ENCODE peak calls at places on chromosome 11, in eight cellular contexts. X is endodermal cell, E is SK-N-SH, N is esophagus squamous epithelium, H is ovary, B is Peyer's patch, L is SJSA1, A is psoas muscle. W is an unnamed sample. For H3K36me3, the result is how much of the 10 kb centered on the place peaks cover.

GRCh38 chr11:125272822-125273221 is 108.3 kb downstream of the PKNOX2 start:
- DNase-seq in N (no peak), A (no peak), L (no peak), E (no peak), H (no peak), B (no peak), X (peak), W (no peak)

GRCh38 chr11:10405858-10406592 is 49.0 kb upstream of the AMPD3 start:
- DNase-seq in B (peak), H (peak), L (peak), A (peak), E (peak), X (peak), N (no peak), W (peak)

GRCh38 chr11:122267602-122268001 is 151.6 kb upstream of the BLID start:
- DNase-seq in H (no peak), A (no peak), B (no peak), N (no peak), E (peak), X (peak), L (no peak), W (no peak)

GRCh38 chr11:123250811-123251655 is 56.0 kb upstream of the CLMP start:
- DNase-seq in A (no peak), H (no peak), L (no peak), X (no peak), N (no peak), B (no peak), E (no peak), W (no peak)

GRCh38 chr11:82790723-82791487 is 57.2 kb upstream of the FAM181B start:
- DNase-seq in X (peak), E (peak), H (peak), B (no peak), N (no peak), A (no peak), L (no peak), W (no peak)

GRCh38 chr11:72189448-72190250 is 2.3 kb upstream of the FOLR1 start:
- DNase-seq in B (no peak), A (no peak), N (no peak), L (no peak), H (no peak), X (peak), E (peak), W (no peak)

GRCh38 chr11:10139656-10140055 is 154.4 kb downstream of the SBF2 start:
- DNase-seq in L (no peak), H (no peak), N (no peak), E (no peak), A (no peak), X (no peak), B (no peak), W (no peak)

GRCh38 chr11:79219186-79220045 is 221.4 kb downstream of the TENM4 start:
- DNase-seq in X (peak), E (no peak), L (no peak), H (no peak), N (no peak), A (no peak), B (no peak), W (no peak)

GRCh38 chr11:69284081-69284511 is 9.9 kb upstream of the MYEOV start:
- DNase-seq in L (no peak), E (no peak), A (no peak), X (no peak), N (no peak), H (no peak), B (no peak), W (no peak)

DNA sequence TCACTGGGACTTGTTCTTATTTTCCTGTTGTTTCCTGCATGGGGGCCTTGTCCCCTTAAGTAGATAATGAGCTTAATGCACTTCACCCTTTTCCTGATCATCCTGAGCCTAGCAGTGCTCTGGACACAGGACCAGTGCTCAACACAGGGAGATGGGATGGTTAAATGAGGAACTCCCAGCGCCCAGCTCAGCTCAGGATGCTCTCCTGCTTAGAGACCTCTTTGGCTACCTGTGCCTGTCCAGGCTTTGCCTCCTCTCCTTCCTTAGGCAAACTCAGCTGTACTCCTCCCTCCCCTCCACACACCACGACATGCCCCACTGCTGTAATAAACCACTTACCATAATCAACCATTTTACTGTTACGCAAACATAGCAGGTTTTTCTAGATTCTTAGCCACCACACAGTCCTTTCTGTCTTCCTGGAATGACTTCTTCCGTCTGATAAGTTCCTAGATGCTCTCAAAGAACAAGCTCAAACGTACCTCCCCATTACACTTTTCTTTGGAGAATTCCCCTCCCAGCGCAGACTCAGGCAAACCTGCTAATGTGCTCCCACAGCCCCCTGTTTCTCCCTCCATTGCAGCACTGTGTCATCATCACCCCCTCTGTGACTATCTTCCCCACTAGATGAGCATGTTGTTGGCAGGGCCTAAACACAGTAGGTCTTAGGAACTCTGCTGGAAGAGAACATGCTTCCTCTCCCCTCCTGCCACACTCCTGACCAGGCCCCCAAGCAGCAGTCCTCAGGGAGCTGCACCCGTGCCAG is 113.6 kb downstream of the MICAL2 start:
- DNase-seq in H (no peak), E (no peak), A (no peak), X (no peak), N (no peak), L (no peak), B (no peak), W (no peak)
- H3K36me3 ChIP-seq in H (under half), E (half or more), A (under half), X (under half), N (under half), L (half or more), B (under half), W (under half)

DNA sequence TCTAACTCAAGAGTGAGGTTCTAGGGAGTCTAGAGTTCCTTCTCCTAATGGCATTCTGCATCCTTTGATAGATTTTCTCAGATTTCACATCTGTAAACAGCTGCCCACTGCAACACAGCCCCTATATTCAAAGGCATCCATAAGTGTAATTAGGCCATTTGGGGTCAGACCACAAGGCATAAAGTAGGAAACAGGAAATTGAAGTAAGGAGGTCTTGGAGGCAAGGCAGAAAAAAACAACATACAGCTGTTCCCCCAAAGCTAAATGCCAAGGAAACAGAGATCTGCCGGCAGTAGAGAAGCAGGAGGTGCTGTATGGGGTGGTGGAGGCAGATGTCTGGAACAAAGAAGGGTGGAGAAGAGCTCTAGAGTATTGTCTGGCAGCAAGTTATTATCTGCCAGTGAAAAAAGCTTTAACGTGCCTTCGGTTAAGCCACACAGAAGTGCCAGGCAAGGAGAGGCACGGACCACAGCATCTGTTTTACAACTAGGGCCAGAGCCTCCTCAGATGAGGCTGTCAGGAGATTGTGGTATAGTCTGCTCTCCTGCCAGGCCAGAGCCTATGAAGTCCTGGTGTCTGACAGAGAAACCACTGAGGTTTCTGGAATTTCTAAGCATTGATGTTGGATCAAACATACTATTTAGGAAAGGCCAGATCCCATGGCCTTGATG is 100.2 kb upstream of the CHRM4 start:
- DNase-seq in X (no peak), H (no peak), L (no peak), A (no peak), N (no peak), B (no peak), E (no peak), W (no peak)
- H3K27ac ChIP-seq in X (no peak), H (no peak), L (no peak), A (no peak), N (no peak), B (peak), E (no peak), W (no peak)

DNA sequence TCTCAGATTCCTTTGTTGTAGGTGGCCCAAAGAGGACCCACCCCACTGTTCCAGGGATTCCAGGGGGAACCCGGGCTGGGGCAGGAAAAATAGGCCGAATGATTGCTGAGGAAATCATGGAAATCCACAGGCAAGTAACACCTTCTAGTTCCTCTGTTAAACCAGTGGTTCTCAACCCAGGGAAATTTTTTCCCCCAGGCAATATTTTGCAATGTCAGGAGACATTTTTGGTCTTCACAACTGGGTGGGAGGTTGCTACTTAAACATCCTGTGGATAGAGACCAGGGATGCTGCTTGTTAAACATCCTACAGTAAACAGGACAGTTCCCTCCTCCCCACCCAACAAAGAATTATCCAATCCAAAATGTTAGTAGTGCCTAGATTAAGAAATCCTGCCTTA is 84.7 kb downstream of the BTBD10 start:
- DNase-seq in H (no peak), L (no peak), N (no peak), A (no peak), X (no peak), B (no peak), E (no peak), W (no peak)
- H3K36me3 ChIP-seq in H (under half), L (under half), N (under half), A (under half), X (under half), B (under half), E (under half), W (half or more)

DNA sequence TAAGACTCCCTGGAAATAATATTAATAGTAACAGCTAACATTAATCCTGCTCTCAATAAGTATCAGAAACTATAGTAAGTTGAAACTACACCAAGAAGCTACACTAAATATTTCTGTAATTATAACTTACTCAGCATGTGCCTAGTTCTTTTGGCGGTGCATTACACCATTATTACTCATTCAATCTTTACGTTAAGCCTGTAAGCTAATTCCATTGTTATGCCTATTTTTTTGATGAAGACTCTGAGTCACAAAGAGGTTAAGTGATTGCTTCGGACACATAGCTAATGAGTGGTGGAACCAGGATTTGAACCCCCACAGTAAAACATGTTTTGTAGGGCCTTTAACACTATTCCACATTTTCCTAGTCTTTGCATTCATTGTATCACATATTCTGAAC is 111.6 kb downstream of the RASSF10 start:
- DNase-seq in N (no peak), L (no peak), H (no peak), A (no peak), B (no peak), X (no peak), E (no peak), W (no peak)
- H3K27ac ChIP-seq in N (peak), L (no peak), H (no peak), A (no peak), B (no peak), X (no peak), E (no peak), W (no peak)

GRCh38 chr11:132466983-132467382 is 1065.3 kb downstream of the OPCML start:
- DNase-seq in N (no peak), A (no peak), E (no peak), L (no peak), B (no peak), X (peak), H (no peak), W (no peak)

GRCh38 chr11:132471491-132471890 is 1060.8 kb downstream of the OPCML start:
- DNase-seq in H (no peak), B (no peak), N (no peak), X (no peak), A (no peak), L (no peak), E (no peak), W (no peak)

GRCh38 chr11:132475046-132475445 is 1057.3 kb downstream of the OPCML start:
- DNase-seq in A (no peak), X (no peak), E (no peak), L (no peak), B (no peak), N (no peak), H (no peak), W (no peak)

DNA sequence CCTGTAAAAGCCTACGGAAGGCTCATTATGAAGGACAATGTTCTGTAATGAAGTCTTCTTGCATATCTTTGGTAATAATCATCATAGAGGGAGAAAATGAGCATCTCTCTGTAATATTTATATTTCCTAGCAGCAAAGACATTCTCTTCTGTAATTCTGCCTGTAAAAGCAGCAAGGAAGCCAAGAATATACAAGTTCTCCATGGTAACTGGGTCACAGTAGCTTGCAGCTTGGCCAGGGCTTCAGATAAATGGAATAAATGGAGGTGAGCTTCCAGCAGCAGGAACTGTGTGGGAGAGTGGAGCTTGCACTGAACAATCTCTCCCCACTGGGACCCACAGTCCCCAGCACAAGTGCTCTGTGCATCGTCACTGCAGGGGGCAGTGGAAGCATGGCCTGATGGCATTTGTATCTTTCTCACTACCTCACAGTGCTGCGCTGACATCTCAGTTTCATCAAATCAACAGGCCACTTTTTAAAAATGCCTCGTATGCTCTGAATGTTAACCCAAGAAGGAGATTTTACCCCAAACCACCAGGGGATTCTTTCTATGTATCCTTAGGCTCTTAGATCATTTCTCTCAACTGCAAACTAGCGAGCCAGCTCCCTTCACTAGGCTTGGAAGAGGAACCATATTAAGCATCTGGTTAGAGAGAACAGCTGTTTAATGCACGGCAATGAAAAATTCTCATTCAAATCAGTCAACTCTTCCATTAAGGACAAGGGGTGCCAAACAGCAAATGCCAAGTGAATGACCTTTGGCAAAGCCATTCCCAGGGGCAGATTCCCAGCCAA is 1059.7 kb downstream of the OPCML start:
- DNase-seq in B (no peak), E (no peak), H (no peak), A (no peak), X (no peak), L (no peak), N (no peak), W (no peak)
- H3K36me3 ChIP-seq in B (under half), E (under half), H (under half), A (under half), X (under half), L (under half), N (under half), W (under half)

GRCh38 chr11:57498540-57498939 is 17.0 kb downstream of the SLC43A1 start:
- DNase-seq in E (no peak), X (no peak), L (no peak), B (no peak), H (no peak), A (peak), N (no peak), W (no peak)

GRCh38 chr11:57500926-57501325 is 14.6 kb downstream of the SLC43A1 start:
- DNase-seq in L (no peak), N (no peak), B (no peak), X (no peak), A (no peak), E (no peak), H (no peak), W (no peak)

GRCh38 chr11:57499413-57499982 is 16.0 kb downstream of the SLC43A1 start:
- DNase-seq in L (peak), A (peak), X (peak), N (peak), E (peak), H (peak), B (peak), W (no peak)

GRCh38 chr11:57500526-57500925 is 15.0 kb downstream of the SLC43A1 start:
- DNase-seq in N (no peak), A (peak), H (peak), E (no peak), B (no peak), X (no peak), L (no peak), W (no peak)

GRCh38 chr11:57499983-57500461 is 15.5 kb downstream of the SLC43A1 start:
- DNase-seq in N (no peak), E (no peak), X (no peak), B (no peak), H (no peak), L (no peak), A (no peak), W (no peak)
- H3K27ac ChIP-seq in N (peak), E (peak), X (no peak), B (peak), H (peak), L (no peak), A (peak), W (no peak)

DNA sequence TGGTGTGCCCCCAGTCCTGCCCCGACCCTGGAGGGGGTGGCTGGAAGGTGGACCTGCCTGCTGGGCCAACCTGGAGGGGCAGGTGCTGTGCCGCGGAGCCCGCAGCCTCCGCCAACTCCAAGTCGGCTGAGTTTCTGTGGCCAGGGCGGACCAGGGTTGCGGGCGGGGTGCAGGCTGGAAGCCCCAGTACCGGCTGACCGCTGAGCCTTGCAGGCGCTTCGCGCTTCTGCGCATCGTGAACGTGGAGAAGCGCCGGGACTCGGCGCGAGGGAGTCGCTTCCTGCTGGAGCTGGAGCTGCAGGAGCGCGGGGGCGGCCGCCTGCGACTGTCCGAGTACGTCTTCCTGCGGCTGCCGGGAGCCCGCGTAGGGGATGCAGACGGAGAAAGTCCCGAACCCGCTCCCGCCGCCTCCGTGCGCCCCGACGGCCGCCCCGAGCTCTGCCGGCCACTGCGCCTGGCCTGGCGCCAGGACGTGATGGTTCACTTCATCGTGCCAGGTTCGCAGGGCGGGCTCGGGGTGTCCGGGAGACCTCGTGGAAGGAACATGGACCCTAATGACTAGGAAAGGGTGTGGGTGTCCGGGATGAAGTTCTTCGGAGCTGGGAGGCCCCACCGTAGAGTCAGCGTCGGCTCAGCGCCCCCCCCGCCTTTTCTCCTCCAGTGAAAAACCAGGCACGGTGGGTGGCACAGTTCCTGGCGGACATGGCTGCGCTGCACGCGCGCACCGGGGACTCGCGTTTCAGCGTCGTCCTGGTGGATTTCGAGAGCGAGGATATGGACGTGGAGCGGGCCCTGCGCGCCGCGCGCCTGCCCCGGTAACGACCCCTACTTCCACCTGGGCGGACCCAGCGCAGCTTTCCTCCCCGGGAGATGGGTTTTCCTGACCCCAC is 10.2 kb downstream of the B4GALNT4 start:
- DNase-seq in B (no peak), H (no peak), L (no peak), E (no peak), N (no peak), X (no peak), A (peak), W (no peak)
- H3K36me3 ChIP-seq in B (under half), H (under half), L (under half), E (under half), N (under half), X (under half), A (under half), W (under half)

GRCh38 chr11:113577356-113578163 is 102.4 kb upstream of the DRD2 start:
- DNase-seq in B (no peak), H (no peak), X (peak), N (no peak), L (no peak), E (peak), A (no peak), W (peak)
- H3K27ac ChIP-seq in B (no peak), H (no peak), X (no peak), N (no peak), L (no peak), E (peak), A (no peak), W (no peak)

GRCh38 chr11:16749666-16750065 is 11.2 kb downstream of the C11orf58 start:
- DNase-seq in A (no peak), E (no peak), H (no peak), L (no peak), N (no peak), X (no peak), B (no peak), W (no peak)
- H3K36me3 ChIP-seq in A (under half), E (half or more), H (under half), L (half or more), N (under half), X (half or more), B (under half), W (half or more)